ENCODE peak calls at places on chromosome 14, in ten cellular contexts. S is naive thymus-derived CD4-positive, alpha-beta T cell; P is esophagus squamous epithelium; I is colonic mucosa; V is Panc1; T is body of pancreas; D is tibial nerve; F is tibial artery; B is left lung; E is GM23338. A is an unnamed sample.

GRCh38 chr14:71890541-71890940 is 41.7 kb upstream of the RGS6 start:
- DNase-seq in T (no peak), P (no peak), F (no peak), E (no peak), D (no peak), I (no peak), B (no peak), V (no peak), S (no peak), A (no peak)

GRCh38 chr14:62101189-62101588 is 339.0 kb downstream of the SNAPC1 start:
- DNase-seq in I (no peak), P (no peak), D (no peak), F (no peak), B (no peak), S (no peak), E (no peak), T (no peak), V (no peak), A (no peak)

GRCh38 chr14:90239139-90239538 is 17.2 kb upstream of the PSMC1 start:
- DNase-seq in P (no peak), F (no peak), S (no peak), E (peak; percentile 32), D (no peak), B (no peak), T (no peak), V (no peak), I (no peak), A (no peak)

GRCh38 chr14:28766505-28767238 is at the start of gene FOXG1:
- DNase-seq in V (no peak), T (no peak), I (no peak), B (no peak), P (no peak), S (no peak), E (peak; percentile 88), D (no peak), F (no peak), A (no peak)

GRCh38 chr14:48805315-48805714 is 780.9 kb downstream of the RPS29 start:
- DNase-seq in D (no peak), V (no peak), E (peak; percentile 85), B (peak; percentile 57), F (no peak), I (no peak), S (no peak), P (no peak), T (no peak), A (peak; percentile 17)

GRCh38 chr14:77663289-77663688 is 44.5 kb downstream of the ALKBH1 start:
- DNase-seq in P (no peak), F (no peak), D (no peak), I (no peak), T (no peak), B (no peak), V (no peak), E (no peak), S (no peak), A (no peak)

GRCh38 chr14:60722163-60722835 is 1.9 kb downstream of the SIX4 start:
- DNase-seq in D (no peak), B (peak; percentile 80), P (no peak), F (peak; percentile 29), V (no peak), I (no peak), E (peak; percentile 88), T (peak; percentile 63), S (no peak), A (no peak)

GRCh38 chr14:96304956-96305355 is 48.9 kb downstream of the BDKRB1 start:
- DNase-seq in I (no peak), B (no peak), F (no peak), T (no peak), E (peak; percentile 81), D (no peak), S (no peak), V (no peak), P (no peak), A (no peak)

GRCh38 chr14:97978336-97978735 is 1181.2 kb downstream of the VRK1 start:
- DNase-seq in T (peak; percentile 76), F (peak; percentile 64), V (no peak), P (no peak), S (peak; percentile 83), I (peak; percentile 81), B (peak; percentile 85), D (peak; percentile 46), E (peak; percentile 81), A (peak; percentile 80)

GRCh38 chr14:37655418-37655817 is 60.0 kb downstream of the TTC6 start:
- DNase-seq in T (no peak), F (no peak), B (no peak), V (no peak), E (no peak), S (no peak), D (no peak), P (no peak), I (no peak), A (no peak)

GRCh38 chr14:56490379-56490778 is 89.2 kb upstream of the TMEM260 start:
- DNase-seq in F (no peak), S (no peak), P (no peak), T (no peak), B (no peak), V (no peak), D (no peak), I (no peak), E (peak; percentile 68), A (peak; percentile 49)

GRCh38 chr14:64098120-64098519 is 196.1 kb downstream of the ESR2 start:
- DNase-seq in T (no peak), V (no peak), D (no peak), F (no peak), S (no peak), E (no peak), B (no peak), I (peak; percentile 60), P (no peak), A (peak; percentile 41)

GRCh38 chr14:31336646-31337045 is 83.7 kb downstream of the HEATR5A start:
- DNase-seq in F (no peak), I (no peak), P (no peak), B (no peak), E (no peak), V (no peak), T (no peak), D (no peak), S (no peak), A (no peak)

GRCh38 chr14:37257651-37258050 is 59.9 kb downstream of the MIPOL1 start:
- DNase-seq in S (no peak), I (no peak), T (no peak), B (no peak), P (no peak), E (peak; percentile 3), D (no peak), F (no peak), V (no peak), A (no peak)

GRCh38 chr14:65780566-65780965 is 368.0 kb downstream of the FUT8 start:
- DNase-seq in T (no peak), B (no peak), E (no peak), I (no peak), S (no peak), F (no peak), D (no peak), V (no peak), P (no peak), A (no peak)

GRCh38 chr14:54570651-54571415 is 3.9 kb downstream of the SAMD4A start:
- DNase-seq in T (no peak), F (no peak), D (no peak), I (no peak), B (no peak), P (no peak), V (no peak), E (no peak), S (no peak), A (peak; percentile 7)

GRCh38 chr14:99720941-99721791 is 37.1 kb downstream of the CYP46A1 start:
- DNase-seq in D (no peak), E (no peak), P (no peak), V (no peak), I (no peak), S (no peak), T (no peak), F (no peak), B (peak; percentile 3), A (no peak)

GRCh38 chr14:68880581-68881105 is 87.8 kb upstream of the ZFP36L1 start:
- DNase-seq in T (no peak), P (no peak), E (no peak), B (no peak), I (no peak), V (no peak), D (no peak), S (no peak), F (no peak), A (no peak)
- H3K27ac ChIP-seq in T (no peak overlapping the region), P (no peak overlapping the region), E (no peak overlapping the region), B (no peak overlapping the region), I (no peak overlapping the region), V (no peak overlapping the region), D (no peak overlapping the region), S (no peak overlapping the region), F (peak overlapping the region; percentile 0), A (no peak overlapping the region)

GRCh38 chr14:74754157-74754556 is 9.0 kb upstream of the YLPM1 start:
- DNase-seq in B (no peak), V (no peak), P (no peak), F (no peak), E (no peak), S (no peak), I (no peak), D (no peak), T (no peak), A (no peak)

GRCh38 chr14:74756326-74756725 is 6.8 kb upstream of the YLPM1 start:
- DNase-seq in T (no peak), E (peak; percentile 52), B (no peak), S (no peak), I (no peak), V (no peak), D (no peak), P (no peak), F (no peak), A (no peak)

GRCh38 chr14:74754899-74755298 is 8.2 kb upstream of the YLPM1 start:
- DNase-seq in F (no peak), I (no peak), V (no peak), S (no peak), E (no peak), T (no peak), P (no peak), D (no peak), B (no peak), A (no peak)
- H3K4me1 ChIP-seq in F (no peaks in the 10 kb centered on the region), I (no peaks in the 10 kb centered on the region), V (no peaks in the 10 kb centered on the region), S (no peaks in the 10 kb centered on the region), E (no peaks in the 10 kb centered on the region), T (no peaks in the 10 kb centered on the region), P (no peaks in the 10 kb centered on the region), D (no peaks in the 10 kb centered on the region), B (no peaks in the 10 kb centered on the region), A (no peaks in the 10 kb centered on the region)

DNA sequence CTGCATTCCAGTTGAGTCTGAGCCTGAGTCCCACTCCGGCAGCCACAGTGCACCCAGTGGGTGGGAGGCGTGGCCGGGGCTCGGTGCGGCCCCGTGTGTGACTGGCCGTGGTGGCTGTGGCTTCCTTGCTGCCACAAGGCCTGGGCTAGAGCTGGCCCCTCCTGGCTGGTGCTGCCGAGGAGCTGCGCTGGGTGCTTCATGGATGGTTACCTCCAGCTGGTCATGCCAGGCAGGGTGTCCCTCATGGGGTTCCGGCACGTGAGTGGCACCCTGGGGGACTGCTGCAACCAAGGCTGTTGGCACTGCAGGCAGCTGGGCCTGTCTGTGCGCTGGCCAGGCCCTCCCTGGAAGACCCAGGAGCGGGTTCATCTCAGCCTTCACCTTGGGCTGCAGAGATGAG is 62.7 kb downstream of the KIF26A start:
- DNase-seq in I (no peak), T (no peak), P (no peak), S (no peak), V (no peak), F (no peak), E (no peak), D (no peak), B (peak; percentile 63), A (no peak)
- H3K27ac ChIP-seq in I (no peak overlapping the region), T (no peak overlapping the region), P (no peak overlapping the region), S (no peak overlapping the region), V (no peak overlapping the region), F (no peak overlapping the region), E (no peak overlapping the region), D (no peak overlapping the region), B (no peak overlapping the region), A (no peak overlapping the region)

GRCh38 chr14:93956082-93956481 is 20.3 kb downstream of the ASB2 start:
- DNase-seq in E (no peak), S (no peak), F (no peak), P (no peak), B (no peak), D (no peak), T (no peak), I (no peak), V (no peak), A (no peak)
- H3K4me1 ChIP-seq in E (no peaks in the 10 kb centered on the region), S (peaks cover 77% of the 10 kb centered on the region), F (peaks cover 18% of the 10 kb centered on the region), P (peaks cover 45% of the 10 kb centered on the region), B (peaks cover 51% of the 10 kb centered on the region), D (peaks cover 6% of the 10 kb centered on the region), T (peaks cover 29% of the 10 kb centered on the region), I (no peaks in the 10 kb centered on the region), V (peaks cover 39% of the 10 kb centered on the region), A (no peaks in the 10 kb centered on the region)